ENCODE peak calls at places on chromosomes 2 and 18, in six cellular contexts. S is tibial nerve, F is adrenal gland, I is left lung, E is IMR-90, M is Peyer's patch. Y is an unnamed sample.

GRCh38 chr2:209496586-209496982 is 72.7 kb downstream of the MAP2 start:
- DNase-seq in S (no peak), F (no peak), I (no peak), E (peak; percentile 40), M (no peak), Y (no peak)

GRCh38 chr2:187497140-187497539 is 49.1 kb upstream of the CALCRL start:
- DNase-seq in S (no peak), F (no peak), I (no peak), E (no peak), M (no peak), Y (no peak)

GRCh38 chr2:207161247-207161646 is 4.5 kb downstream of the KLF7 start:
- DNase-seq in S (no peak), F (peak; percentile 20), I (no peak), E (no peak), M (no peak), Y (no peak)

GRCh38 chr2:147288131-147288530 is 556.7 kb upstream of the ACVR2A start:
- DNase-seq in S (no peak), F (no peak), I (no peak), E (no peak), M (no peak), Y (no peak)

GRCh38 chr2:2097549-2097948 is 233.5 kb downstream of the MYT1L start:
- DNase-seq in S (no peak), F (no peak), I (no peak), E (no peak), M (no peak), Y (no peak)

GRCh38 chr2:14569294-14569693 is 63.2 kb upstream of the LRATD1 start:
- DNase-seq in S (no peak), F (no peak), I (no peak), E (no peak), M (no peak), Y (no peak)

GRCh38 chr2:26691881-26692813 is at the start of gene KCNK3:
- DNase-seq in S (no peak), F (peak; percentile 94), I (peak; percentile 83), E (peak; percentile 25), M (peak; percentile 59), Y (peak; percentile 68)

GRCh38 chr2:23541453-23542334 is 156.7 kb downstream of the KLHL29 start:
- DNase-seq in S (no peak), F (peak; percentile 86), I (peak; percentile 23), E (no peak), M (no peak), Y (no peak)

GRCh38 chr2:143341478-143341877 is 212.3 kb downstream of the ARHGAP15 start:
- DNase-seq in S (no peak), F (no peak), I (no peak), E (no peak), M (no peak), Y (no peak)

GRCh38 chr2:241157841-241158545 is 7.7 kb downstream of the PPP1R7 start:
- DNase-seq in S (no peak), F (no peak), I (no peak), E (peak; percentile 71), M (no peak), Y (no peak)

GRCh38 chr2:166197446-166197845 is 69.6 kb upstream of the SCN1A start:
- DNase-seq in S (no peak), F (no peak), I (no peak), E (peak; percentile 38), M (no peak), Y (no peak)

GRCh38 chr2:45843136-45843535 is 191.7 kb downstream of the PRKCE start:
- DNase-seq in S (no peak), F (no peak), I (no peak), E (no peak), M (no peak), Y (no peak)

GRCh38 chr2:171630812-171631626 is 56.2 kb upstream of the DYNC1I2 start:
- DNase-seq in S (no peak), F (no peak), I (no peak), E (no peak), M (no peak), Y (no peak)

GRCh38 chr2:24050041-24050655 is 607 bp downstream of the FKBP1B start:
- DNase-seq in S (no peak), F (peak; percentile 36), I (peak; percentile 87), E (no peak), M (peak; percentile 57), Y (peak; percentile 55)

GRCh38 chr18:489244-490023 is 11.1 kb downstream of the COLEC12 start:
- DNase-seq in S (no peak), F (no peak), I (no peak), E (peak; percentile 83), M (no peak), Y (no peak)

GRCh38 chr2:217147751-217148318 is 288.0 kb upstream of the TNP1 start:
- DNase-seq in S (no peak), F (no peak), I (no peak), E (peak; percentile 70), M (no peak), Y (no peak)

GRCh38 chr2:185608799-185609198 is 129.8 kb upstream of the FSIP2 start:
- DNase-seq in S (no peak), F (no peak), I (no peak), E (no peak), M (no peak), Y (no peak)

GRCh38 chr18:58213931-58214431 is 170.0 kb downstream of the NEDD4L start:
- DNase-seq in S (no peak), F (no peak), I (no peak), E (peak; percentile 69), M (no peak), Y (no peak)

GRCh38 chr2:139825726-139826125 is 1045.5 kb upstream of the NXPH2 start:
- DNase-seq in S (no peak), F (no peak), I (no peak), E (no peak), M (no peak), Y (no peak)

GRCh38 chr2:237403024-237403882 is 10.7 kb downstream of the COL6A3 start:
- DNase-seq in S (peak; percentile 68), F (no peak), I (no peak), E (peak; percentile 80), M (no peak), Y (no peak)

GRCh38 chr2:237405605-237406004 is 8.4 kb downstream of the COL6A3 start:
- DNase-seq in S (no peak), F (no peak), I (no peak), E (peak; percentile 13), M (no peak), Y (no peak)

GRCh38 chr2:237407734-237408133 is 6.2 kb downstream of the COL6A3 start:
- DNase-seq in S (no peak), F (no peak), I (no peak), E (no peak), M (no peak), Y (no peak)

GRCh38 chr2:237405006-237405559 is 8.9 kb downstream of the COL6A3 start:
- DNase-seq in S (no peak), F (no peak), I (no peak), E (peak; percentile 65), M (no peak), Y (no peak)

GRCh38 chr2:237404413-237404812 is 9.6 kb downstream of the COL6A3 start:
- DNase-seq in S (no peak), F (no peak), I (no peak), E (no peak), M (no peak), Y (no peak)
- H3K4me1 ChIP-seq in S (peaks cover 31% of the 10 kb centered on the region), F (no peaks in the 10 kb centered on the region), I (no peaks in the 10 kb centered on the region), E (peaks cover 32% of the 10 kb centered on the region), M (no peaks in the 10 kb centered on the region), Y (no peaks in the 10 kb centered on the region)

GRCh38 chr2:71069376-71069775 is 928 bp downstream of the NAGK start:
- DNase-seq in S (no peak), F (no peak), I (no peak), E (peak; percentile 56), M (no peak), Y (no peak)

GRCh38 chr2:71068218-71069035 is at the start of gene NAGK:
- DNase-seq in S (peak; percentile 91), F (peak; percentile 97), I (peak; percentile 99), E (peak; percentile 94), M (peak; percentile 98), Y (peak; percentile 98)

GRCh38 chr2:71067567-71068217 is 756 bp upstream of the NAGK start:
- DNase-seq in S (no peak), F (no peak), I (no peak), E (no peak), M (peak; percentile 54), Y (no peak)

GRCh38 chr2:71064754-71065621 is 3.5 kb upstream of the NAGK start:
- DNase-seq in S (no peak), F (no peak), I (no peak), E (peak; percentile 32), M (no peak), Y (no peak)

DNA sequence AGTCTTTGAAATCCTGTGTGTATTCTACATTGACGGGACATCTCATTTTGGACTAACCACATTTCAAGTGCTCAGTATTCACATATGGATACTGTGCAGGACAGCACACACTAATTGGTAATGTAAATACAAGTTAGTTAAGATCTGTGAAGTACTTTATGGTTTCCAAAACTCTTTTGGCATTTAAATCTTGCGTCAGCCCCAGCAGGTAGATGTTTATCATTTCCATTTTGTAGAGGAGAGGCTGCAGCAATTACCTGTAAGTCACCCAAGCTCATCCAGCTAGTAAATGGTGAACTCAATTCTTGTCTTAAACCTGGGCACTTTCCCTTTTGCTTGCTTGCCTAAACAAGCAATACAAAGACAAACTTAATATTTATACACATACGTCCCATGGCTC is 1.6 kb upstream of the NAGK start:
- DNase-seq in S (no peak), F (no peak), I (no peak), E (no peak), M (no peak), Y (no peak)
- H3K27ac ChIP-seq in S (no peak overlapping the region), F (no peak overlapping the region), I (no peak overlapping the region), E (no peak overlapping the region), M (no peak overlapping the region), Y (no peak overlapping the region)

GRCh38 chr2:237600205-237600846 is 9.8 kb upstream of the RAB17 start:
- DNase-seq in S (no peak), F (peak; percentile 65), I (no peak), E (peak; percentile 71), M (no peak), Y (no peak)
- TF ChIP-seq CTCF in S (no peak), F (no peak), I (no peak), E (peak; percentile 35), M (no peak), Y (peak; percentile 27)

GRCh38 chr18:21267370-21267769 is 25.3 kb downstream of the GREB1L start:
- DNase-seq in S (no peak), F (no peak), I (no peak), E (no peak), M (no peak), Y (no peak)

GRCh38 chr18:21272016-21272582 is 30.1 kb downstream of the GREB1L start:
- DNase-seq in S (no peak), F (no peak), I (no peak), E (no peak), M (no peak), Y (no peak)

GRCh38 chr18:21269349-21269748 is 27.3 kb downstream of the GREB1L start:
- DNase-seq in S (no peak), F (no peak), I (no peak), E (no peak), M (no peak), Y (no peak)

GRCh38 chr18:21273568-21273967 is 31.5 kb downstream of the GREB1L start:
- DNase-seq in S (no peak), F (no peak), I (no peak), E (no peak), M (no peak), Y (no peak)

DNA sequence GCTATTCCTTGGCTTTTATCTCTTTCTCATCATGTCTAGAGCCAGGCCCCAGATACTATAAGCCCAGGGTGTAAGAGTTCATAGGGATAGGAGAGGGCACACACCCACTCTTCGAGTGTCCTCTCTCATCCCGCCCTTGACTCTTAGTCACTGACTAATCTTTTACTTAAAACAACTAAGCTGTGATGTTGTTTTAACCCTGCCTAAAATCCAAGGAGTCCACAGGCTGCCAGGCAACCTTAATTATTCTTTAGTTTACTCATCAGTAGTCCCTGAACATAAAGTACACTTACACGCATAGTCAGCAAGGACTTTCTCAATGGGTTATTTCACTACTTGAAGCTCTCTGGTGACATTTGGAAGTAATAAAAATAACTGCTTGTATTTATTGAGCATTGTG is 28.4 kb downstream of the GREB1L start:
- DNase-seq in S (no peak), F (no peak), I (no peak), E (no peak), M (no peak), Y (no peak)
- H3K4me1 ChIP-seq in S (no peaks in the 10 kb centered on the region), F (no peaks in the 10 kb centered on the region), I (no peaks in the 10 kb centered on the region), E (no peaks in the 10 kb centered on the region), M (no peaks in the 10 kb centered on the region), Y (no peaks in the 10 kb centered on the region)